ENCODE peak calls at places on chromosomes 16 and 17, in eight cellular contexts. B, X, C, T, K, I, S and G are unnamed samples.

GRCh38 chr16:88772871-88773811 is 11.9 kb downstream of the PIEZO1 start:
- DNase-seq in B (peak; percentile 58), X (peak; percentile 18), C (peak; percentile 76), T (no peak), K (peak; percentile 81), I (no peak), S (peak; percentile 64), G (no peak)

GRCh38 chr17:64348666-64349065 is 42.0 kb downstream of the PECAM1 start:
- DNase-seq in B (no peak), X (no peak), C (no peak), T (no peak), K (no peak), I (no peak), S (no peak), G (no peak)

GRCh38 chr16:74984194-74984669 is 691 bp downstream of the WDR59 start:
- DNase-seq in B (no peak), X (peak; percentile 5), C (no peak), T (no peak), K (peak; percentile 16), I (peak; percentile 42), S (no peak), G (no peak)

GRCh38 chr16:12874135-12874534 is 27.3 kb upstream of the SHISA9 start:
- DNase-seq in B (no peak), X (peak; percentile 54), C (no peak), T (no peak), K (no peak), I (no peak), S (no peak), G (no peak)

GRCh38 chr16:6611535-6611934 is 721.1 kb upstream of the RBFOX1 start:
- DNase-seq in B (no peak), X (no peak), C (no peak), T (no peak), K (no peak), I (no peak), S (peak; percentile 27), G (no peak)

GRCh38 chr16:47657977-47658376 is 196.8 kb downstream of the PHKB start:
- DNase-seq in B (no peak), X (no peak), C (no peak), T (no peak), K (no peak), I (no peak), S (no peak), G (no peak)

GRCh38 chr16:23119570-23119969 is 29.7 kb downstream of the USP31 start:
- DNase-seq in B (no peak), X (no peak), C (no peak), T (no peak), K (no peak), I (no peak), S (no peak), G (no peak)

GRCh38 chr16:3131755-3132377 is 3.0 kb upstream of the ZNF213 start:
- DNase-seq in B (no peak), X (peak; percentile 44), C (no peak), T (no peak), K (peak; percentile 47), I (no peak), S (peak; percentile 78), G (peak; percentile 49)

GRCh38 chr16:88192601-88193000 is 190.2 kb upstream of the ZNF469 start:
- DNase-seq in B (no peak), X (no peak), C (no peak), T (no peak), K (no peak), I (no peak), S (no peak), G (no peak)

GRCh38 chr16:85783441-85783840 is 15.9 kb downstream of the EMC8 start:
- DNase-seq in B (no peak), X (no peak), C (no peak), T (no peak), K (no peak), I (no peak), S (no peak), G (no peak)

GRCh38 chr17:75129576-75129975 is 2.0 kb downstream of the NT5C start:
- DNase-seq in B (no peak), X (no peak), C (no peak), T (no peak), K (no peak), I (no peak), S (no peak), G (no peak)

GRCh38 chr17:71636644-71637043 is 484.2 kb upstream of the SOX9 start:
- DNase-seq in B (no peak), X (no peak), C (no peak), T (no peak), K (no peak), I (no peak), S (no peak), G (no peak)

GRCh38 chr17:79835953-79836951 is 3.0 kb downstream of the CBX4 start:
- DNase-seq in B (no peak), X (peak; percentile 35), C (no peak), T (no peak), K (peak; percentile 85), I (no peak), S (peak; percentile 93), G (no peak)

GRCh38 chr16:3669067-3669466 is 14.6 kb downstream of the DNASE1 start:
- DNase-seq in B (no peak), X (no peak), C (no peak), T (no peak), K (no peak), I (no peak), S (no peak), G (no peak)

GRCh38 chr16:49440156-49441065 is 66.8 kb downstream of the C16orf78 start:
- DNase-seq in B (no peak), X (no peak), C (no peak), T (no peak), K (no peak), I (no peak), S (peak; percentile 33), G (no peak)

GRCh38 chr16:79192904-79193303 is 407.6 kb downstream of the MAF start:
- DNase-seq in B (no peak), X (no peak), C (no peak), T (no peak), K (no peak), I (no peak), S (no peak), G (no peak)

GRCh38 chr16:67804853-67805542 is 1.4 kb downstream of the RANBP10 start:
- DNase-seq in B (no peak), X (peak; percentile 11), C (no peak), T (no peak), K (no peak), I (no peak), S (no peak), G (no peak)
- H3K27ac ChIP-seq in B (no peak overlapping the region), X (no peak overlapping the region), C (peak overlapping the region; percentile 91), T (no peak overlapping the region), K (no peak overlapping the region), I (peak overlapping the region; percentile 95), S (no peak overlapping the region), G (no peak overlapping the region)

GRCh38 chr17:54451051-54451450 is 449.6 kb upstream of the TOM1L1 start:
- DNase-seq in B (no peak), X (no peak), C (no peak), T (no peak), K (no peak), I (no peak), S (no peak), G (no peak)

GRCh38 chr17:54452666-54453348 is 447.8 kb upstream of the TOM1L1 start:
- DNase-seq in B (no peak), X (no peak), C (no peak), T (no peak), K (no peak), I (no peak), S (no peak), G (no peak)

GRCh38 chr17:54455251-54455868 is 445.3 kb upstream of the TOM1L1 start:
- DNase-seq in B (no peak), X (peak; percentile 7), C (no peak), T (no peak), K (no peak), I (no peak), S (no peak), G (no peak)
- H3K9me3 ChIP-seq in B (peaks cover 58% of the 10 kb centered on the region), X (peaks cover 54% of the 10 kb centered on the region), C (peaks cover 10% of the 10 kb centered on the region), T (no peaks in the 10 kb centered on the region), K (no peaks in the 10 kb centered on the region), I (no peaks in the 10 kb centered on the region), S (peaks cover 30% of the 10 kb centered on the region), G (peaks cover 26% of the 10 kb centered on the region)

DNA sequence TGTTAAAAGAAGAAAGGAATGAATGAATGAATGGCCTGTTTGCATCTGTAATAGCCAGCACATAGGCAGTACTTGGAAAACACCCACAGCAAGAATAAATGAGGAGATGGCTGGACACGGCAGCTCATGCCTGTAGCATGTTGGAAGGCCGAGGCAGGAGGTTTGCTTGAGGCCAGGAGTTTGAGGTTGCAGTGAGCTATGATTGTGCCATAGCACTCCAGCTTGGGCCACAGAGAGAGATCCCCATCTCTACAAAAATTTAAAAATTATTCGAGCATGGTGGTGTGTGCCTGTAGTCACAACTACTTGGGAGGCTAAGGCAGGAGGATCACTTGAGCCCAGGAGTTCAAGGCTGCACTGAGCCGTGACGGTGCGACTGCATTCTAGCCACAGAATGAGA is 12.5 kb downstream of the IL4R start:
- DNase-seq in B (no peak), X (no peak), C (no peak), T (no peak), K (no peak), I (no peak), S (no peak), G (no peak)
- H3K27ac ChIP-seq in B (peak overlapping the region; percentile 91), X (peak overlapping the region; percentile 100), C (peak overlapping the region; percentile 84), T (peak overlapping the region; percentile 81), K (peak overlapping the region; percentile 83), I (no peak overlapping the region), S (no peak overlapping the region), G (peak overlapping the region; percentile 44)

DNA sequence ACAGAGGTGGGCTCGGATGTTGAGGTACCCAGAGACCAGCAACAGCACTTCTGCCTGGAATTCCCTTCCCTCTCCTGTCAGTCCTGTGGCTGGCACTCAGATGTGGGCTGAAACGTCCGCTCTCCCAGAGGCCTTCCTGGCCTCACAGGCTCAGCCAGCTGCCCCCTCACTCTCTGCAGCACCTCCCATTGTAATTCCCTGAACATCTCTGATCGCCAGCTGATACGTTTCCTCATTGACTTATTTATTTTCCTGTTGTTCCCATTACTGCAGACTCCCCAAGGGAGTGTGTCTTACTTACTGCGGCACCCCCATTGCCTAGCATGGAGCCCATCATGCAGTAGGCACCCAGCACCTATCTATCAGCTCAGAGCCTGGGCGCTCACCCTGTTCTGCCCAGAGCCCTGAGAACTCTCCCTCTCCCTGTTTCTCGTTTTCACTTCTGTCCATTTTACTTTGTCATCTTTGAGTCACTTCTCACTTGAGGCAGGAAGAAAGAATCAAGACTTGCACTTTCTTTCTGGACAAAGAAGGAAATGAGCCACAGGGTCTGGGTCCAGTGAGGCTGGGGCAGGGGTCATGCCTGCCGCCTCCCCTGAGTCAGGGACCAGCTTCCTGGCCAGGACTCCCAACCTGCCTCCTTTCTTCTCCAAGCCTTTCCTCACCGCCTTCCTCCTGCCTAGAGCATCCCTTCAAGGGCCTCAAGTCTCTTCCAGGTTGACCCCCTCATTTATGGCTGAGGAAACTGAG is 10.3 kb downstream of the CDH5 start:
- DNase-seq in B (no peak), X (peak; percentile 6), C (no peak), T (no peak), K (no peak), I (no peak), S (no peak), G (no peak)
- H3K9me3 ChIP-seq in B (no peaks in the 10 kb centered on the region), X (no peaks in the 10 kb centered on the region), C (no peaks in the 10 kb centered on the region), T (no peaks in the 10 kb centered on the region), K (no peaks in the 10 kb centered on the region), I (no peaks in the 10 kb centered on the region), S (no peaks in the 10 kb centered on the region), G (no peaks in the 10 kb centered on the region)

GRCh38 chr17:38893113-38893512 is 23.3 kb downstream of the LASP1 start:
- DNase-seq in B (no peak), X (no peak), C (no peak), T (no peak), K (no peak), I (no peak), S (no peak), G (no peak)
- H3K27ac ChIP-seq in B (peak overlapping the region; percentile 86), X (no peak overlapping the region), C (peak overlapping the region; percentile 50), T (peak overlapping the region; percentile 36), K (no peak overlapping the region), I (peak overlapping the region; percentile 50), S (no peak overlapping the region), G (peak overlapping the region; percentile 37)

GRCh38 chr16:60979119-60979518 is 1057.1 kb downstream of the CDH8 start:
- DNase-seq in B (no peak), X (no peak), C (no peak), T (no peak), K (no peak), I (no peak), S (no peak), G (no peak)
- H3K9me3 ChIP-seq in B (no peaks in the 10 kb centered on the region), X (no peaks in the 10 kb centered on the region), C (no peaks in the 10 kb centered on the region), T (no peaks in the 10 kb centered on the region), K (no peaks in the 10 kb centered on the region), I (no peaks in the 10 kb centered on the region), S (no peaks in the 10 kb centered on the region), G (no peaks in the 10 kb centered on the region)